ENCODE peak calls at places on chromosomes 3 and 15, in four cellular contexts. K, B, N and M are unnamed samples.

GRCh38 chr3:194877311-194878119 is 191.8 kb downstream of the FAM43A start:
- DNase-seq in K (no peak), B (no peak), N (no peak), M (no peak)

GRCh38 chr3:42733501-42734262 is 31.1 kb upstream of the HHATL start:
- DNase-seq in K (no peak), B (no peak), N (no peak), M (no peak)

GRCh38 chr3:40317061-40317676 is 7.7 kb downstream of the EIF1B start:
- DNase-seq in K (peak; percentile 18), B (peak; percentile 62), N (peak; percentile 6), M (peak; percentile 78)

GRCh38 chr3:149252272-149252671 is 30.6 kb upstream of the CP start:
- DNase-seq in K (no peak), B (no peak), N (no peak), M (no peak)

GRCh38 chr15:67146214-67146613 is 80.8 kb downstream of the SMAD3 start:
- DNase-seq in K (peak; percentile 32), B (peak; percentile 56), N (no peak), M (peak; percentile 83)

GRCh38 chr3:152556731-152557254 is 278.1 kb upstream of the P2RY1 start:
- DNase-seq in K (peak; percentile 13), B (peak; percentile 64), N (no peak), M (peak; percentile 71)

GRCh38 chr15:64527263-64527984 is 67.0 kb downstream of the ZNF609 start:
- DNase-seq in K (peak; percentile 7), B (peak; percentile 69), N (no peak), M (no peak)

GRCh38 chr3:149800693-149801092 is 8.3 kb upstream of the ANKUB1 start:
- DNase-seq in K (no peak), B (no peak), N (no peak), M (no peak)